ENCODE peak calls at places on chromosomes 13 and 19, in five cellular contexts. B is Caco-2, J is mucosa of descending colon, M is spleen, W is heart right ventricle. E is an unnamed sample. For H3K4me1, the result is how much of the 10 kb centered on the place peaks cover.

GRCh38 chr13:22173605-22174004 is 502.7 kb downstream of the FGF9 start:
- DNase-seq in B (no peak), J (no peak), M (no peak), W (no peak), E (no peak)

GRCh38 chr13:93862259-93862658 is 617.2 kb downstream of the DCT start:
- DNase-seq in B (no peak), J (no peak), M (no peak), W (no peak), E (no peak)

GRCh38 chr19:53521373-53522202 is 16.4 kb upstream of the ZNF331 start:
- DNase-seq in B (no peak), J (no peak), M (no peak), W (no peak), E (peak)

GRCh38 chr19:4347521-4347920 is 4.2 kb downstream of the MPND start:
- DNase-seq in B (no peak), J (no peak), M (no peak), W (no peak), E (no peak)

GRCh38 chr19:36215276-36216171 is 618 bp downstream of the ZNF146 start:
- DNase-seq in B (peak), J (no peak), M (no peak), W (no peak), E (no peak)

GRCh38 chr19:29774126-29774525 is 37.7 kb upstream of the CCNE1 start:
- DNase-seq in B (no peak), J (no peak), M (no peak), W (no peak), E (no peak)

GRCh38 chr19:10402441-10403038 is 802 bp downstream of the CDC37 start:
- DNase-seq in B (peak), J (no peak), M (no peak), W (peak), E (peak)

GRCh38 chr13:64293923-64294322 is 2878.3 kb upstream of the PCDH20 start:
- DNase-seq in B (no peak), J (no peak), M (no peak), W (no peak), E (no peak)

GRCh38 chr13:62337109-62337880 is 921.6 kb upstream of the PCDH20 start:
- DNase-seq in B (no peak), J (no peak), M (no peak), W (no peak), E (no peak)

GRCh38 chr19:19259741-19260140 is 13.4 kb downstream of the TM6SF2 start:
- DNase-seq in B (no peak), J (no peak), M (no peak), W (no peak), E (no peak)

GRCh38 chr19:19258589-19259338 is 14.3 kb downstream of the TM6SF2 start:
- DNase-seq in B (no peak), J (no peak), M (no peak), W (no peak), E (no peak)

GRCh38 chr19:19257836-19258588 is 15.1 kb downstream of the TM6SF2 start:
- DNase-seq in B (no peak), J (no peak), M (no peak), W (no peak), E (no peak)

GRCh38 chr19:19257137-19257536 is 16.0 kb downstream of the TM6SF2 start:
- DNase-seq in B (no peak), J (no peak), M (no peak), W (no peak), E (no peak)

GRCh38 chr19:19256072-19256969 is 16.8 kb downstream of the TM6SF2 start:
- DNase-seq in B (no peak), J (no peak), M (no peak), W (no peak), E (no peak)
- H3K4me1 ChIP-seq in B (under half), J (under half), M (under half), W (under half), E (under half)

GRCh38 chr19:23410155-23410554 is 14.9 kb upstream of the ZNF91 start:
- DNase-seq in B (no peak), J (no peak), M (no peak), W (no peak), E (no peak)

GRCh38 chr19:23420824-23421223 is 25.6 kb upstream of the ZNF91 start:
- DNase-seq in B (no peak), J (no peak), M (no peak), W (no peak), E (no peak)

GRCh38 chr19:23409392-23410048 is 14.2 kb upstream of the ZNF91 start:
- DNase-seq in B (no peak), J (peak), M (no peak), W (no peak), E (no peak)

GRCh38 chr19:23415561-23416191 is 20.4 kb upstream of the ZNF91 start:
- DNase-seq in B (no peak), J (peak), M (no peak), W (peak), E (no peak)

DNA sequence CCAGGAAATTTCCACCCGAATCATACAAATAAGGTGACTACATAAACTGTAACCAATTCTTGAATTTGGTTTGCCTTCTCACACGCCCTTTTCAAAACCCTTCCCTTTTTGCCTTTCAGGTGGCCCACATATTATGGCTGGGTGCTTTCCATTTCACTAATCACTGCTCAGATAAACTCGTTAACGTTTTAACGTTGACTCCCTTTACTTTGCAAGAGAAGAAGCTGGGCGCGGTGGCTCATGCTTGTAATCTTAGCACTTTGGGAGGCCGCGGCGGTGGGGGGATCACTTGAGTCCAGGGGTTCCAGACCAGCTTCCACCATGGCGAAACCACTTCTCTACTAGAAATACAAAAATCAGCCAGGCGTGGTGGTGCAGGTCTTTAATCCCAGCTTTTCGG is 19.8 kb upstream of the ZNF91 start:
- DNase-seq in B (no peak), J (peak), M (no peak), W (no peak), E (no peak)
- H3K4me3 ChIP-seq in B (no peak), J (peak), M (no peak), W (peak), E (peak)

DNA sequence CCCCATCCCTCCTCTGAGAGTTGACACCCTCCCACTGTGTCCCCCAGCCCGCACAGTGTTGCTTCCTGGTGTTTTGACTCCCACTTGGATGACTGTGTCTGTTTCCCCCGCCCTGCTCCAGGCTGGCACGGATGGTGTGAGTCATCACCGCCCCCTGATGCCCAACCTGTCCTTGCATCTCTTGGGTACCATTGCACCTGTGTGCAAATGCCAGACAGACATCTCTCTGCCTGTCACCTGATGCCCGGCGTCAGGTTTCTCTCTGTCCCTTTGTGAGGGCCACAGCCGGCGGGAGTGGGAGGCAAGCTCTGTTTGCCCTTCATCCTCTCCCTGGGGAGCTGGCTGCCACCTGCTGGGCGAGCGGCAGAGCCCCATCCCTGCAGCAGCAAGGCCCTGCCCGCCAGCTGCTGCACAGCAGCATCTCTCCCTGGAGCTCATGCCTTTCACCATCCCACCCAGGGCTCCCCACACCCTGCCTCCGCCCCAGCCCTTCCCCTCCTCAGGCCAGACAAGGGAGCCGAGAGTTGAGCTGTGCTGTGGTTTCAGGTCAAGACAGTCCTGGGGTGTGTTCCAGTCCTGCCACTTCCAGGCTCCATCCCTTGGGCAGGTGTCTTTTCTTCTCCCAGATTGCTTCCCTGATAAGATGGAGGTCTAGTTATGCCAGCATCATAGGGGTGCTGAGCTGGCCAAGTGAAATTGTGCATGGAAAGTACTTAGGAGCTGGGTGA is 29.7 kb downstream of the NKPD1 start:
- DNase-seq in B (peak), J (peak), M (no peak), W (no peak), E (no peak)
- TF ChIP-seq CTCF in B (peak), J (no peak), M (no peak), W (no peak), E (peak)

DNA sequence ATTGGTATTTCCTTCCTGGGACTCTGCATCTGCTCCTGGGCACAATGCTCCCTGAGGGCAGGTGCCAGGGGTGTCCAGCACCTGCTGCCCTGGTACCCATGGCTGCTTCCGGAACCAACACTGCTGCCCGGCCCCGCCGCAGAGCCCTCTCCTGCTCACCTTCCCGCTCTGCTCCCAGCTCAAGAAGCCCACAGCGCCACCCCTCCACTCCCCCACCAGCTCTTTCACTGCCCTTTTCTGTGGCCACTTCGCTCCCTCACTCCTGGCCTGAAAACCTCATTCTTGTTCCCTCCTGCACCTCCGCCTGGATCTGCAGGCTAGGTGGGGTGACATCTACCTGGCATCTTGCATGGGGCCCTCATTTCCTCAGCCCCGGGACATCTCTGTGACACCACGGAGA is 6.4 kb downstream of the ZNF787 start:
- DNase-seq in B (no peak), J (no peak), M (no peak), W (no peak), E (no peak)
- H3K4me1 ChIP-seq in B (under half), J (half or more), M (half or more), W (half or more), E (half or more)

GRCh38 chr13:98206946-98207345 is 29.9 kb upstream of the RNF113B start:
- DNase-seq in B (no peak), J (no peak), M (no peak), W (no peak), E (no peak)

GRCh38 chr13:98207411-98207810 is 30.3 kb upstream of the RNF113B start:
- DNase-seq in B (no peak), J (no peak), M (no peak), W (no peak), E (no peak)

GRCh38 chr13:98203641-98204326 is 26.7 kb upstream of the RNF113B start:
- DNase-seq in B (no peak), J (no peak), M (no peak), W (no peak), E (no peak)

GRCh38 chr13:98204546-98204945 is 27.5 kb upstream of the RNF113B start:
- DNase-seq in B (no peak), J (no peak), M (no peak), W (no peak), E (no peak)

DNA sequence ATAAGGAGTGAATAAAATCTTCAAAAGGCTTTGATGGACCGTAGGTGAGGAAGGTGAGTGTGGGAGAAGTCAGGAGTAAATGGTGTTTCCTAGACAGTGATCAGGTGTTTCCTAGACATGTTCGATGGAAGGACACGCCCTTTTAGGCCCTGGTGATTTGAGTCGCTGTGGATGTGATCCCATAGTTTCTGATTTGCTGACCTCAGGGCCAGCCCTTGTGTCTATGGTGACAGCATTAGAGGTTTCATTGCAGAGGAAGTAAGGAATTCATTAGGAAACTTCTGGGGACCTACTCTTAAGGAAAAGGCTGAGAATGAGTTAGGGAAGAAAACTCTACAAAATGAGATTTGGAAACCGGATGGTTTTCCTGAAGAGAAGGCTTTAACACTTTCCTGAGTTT is 31.5 kb upstream of the RNF113B start:
- DNase-seq in B (no peak), J (no peak), M (no peak), W (no peak), E (no peak)
- H3K4me3 ChIP-seq in B (no peak), J (no peak), M (no peak), W (no peak), E (no peak)

GRCh38 chr13:51829236-51829899 is 15.6 kb downstream of the TMEM272 start:
- DNase-seq in B (no peak), J (no peak), M (no peak), W (no peak), E (no peak)

GRCh38 chr13:51833980-51834379 is 11.0 kb downstream of the TMEM272 start:
- DNase-seq in B (no peak), J (no peak), M (no peak), W (no peak), E (no peak)

GRCh38 chr13:51834581-51835158 is 10.3 kb downstream of the TMEM272 start:
- DNase-seq in B (no peak), J (no peak), M (no peak), W (no peak), E (no peak)

GRCh38 chr13:51831519-51831918 is 13.5 kb downstream of the TMEM272 start:
- DNase-seq in B (no peak), J (no peak), M (no peak), W (no peak), E (no peak)

DNA sequence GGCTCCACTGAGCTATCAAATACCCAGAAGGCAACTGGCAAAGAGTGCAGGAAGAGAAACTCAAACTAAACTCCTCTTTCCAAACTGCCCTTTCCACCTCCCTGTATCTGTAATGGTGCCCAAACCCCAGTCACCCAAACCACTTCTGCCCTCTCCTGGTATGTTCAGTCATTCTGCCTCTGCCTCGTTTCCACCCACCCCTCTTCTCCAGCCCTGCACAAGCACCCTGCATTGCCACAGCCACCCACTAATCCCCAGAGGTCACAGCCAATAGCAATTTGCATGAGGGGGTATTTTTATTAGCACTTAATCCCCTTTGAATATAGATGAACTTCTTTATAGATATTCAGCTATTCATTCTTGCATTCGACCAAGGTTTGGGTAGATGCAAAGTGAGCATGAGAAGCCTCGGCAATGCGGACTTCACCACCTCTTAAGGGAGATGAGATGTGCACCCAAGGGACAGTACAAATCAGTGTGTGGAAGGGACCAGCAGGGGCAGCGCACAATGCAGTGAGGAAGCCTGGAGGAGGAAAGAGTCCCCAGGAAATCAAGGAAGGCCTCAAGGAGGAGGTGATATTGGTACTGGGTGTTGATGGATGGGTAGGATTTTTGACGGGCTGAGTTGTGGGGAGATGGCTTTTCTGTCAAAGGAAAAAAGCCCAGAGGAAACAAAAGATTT is 12.4 kb downstream of the TMEM272 start:
- DNase-seq in B (no peak), J (no peak), M (no peak), W (no peak), E (no peak)
- TF ChIP-seq CTCF in B (peak), J (no peak), M (peak), W (peak), E (peak)

GRCh38 chr19:40750285-40751064 is at the start of gene ACTMAP:
- DNase-seq in B (peak), J (peak), M (peak), W (peak), E (peak)

GRCh38 chr19:40750035-40750284 is 317 bp downstream of the ACTMAP start:
- DNase-seq in B (no peak), J (no peak), M (no peak), W (no peak), E (no peak)

GRCh38 chr19:40754611-40755247 is 3.7 kb downstream of the SNRPA start:
- DNase-seq in B (no peak), J (peak), M (no peak), W (no peak), E (no peak)

GRCh38 chr19:40747536-40747935 is 2.7 kb downstream of the ACTMAP start:
- DNase-seq in B (no peak), J (no peak), M (no peak), W (no peak), E (no peak)

GRCh38 chr19:40751065-40751923 is at the start of gene SNRPA:
- DNase-seq in B (peak), J (peak), M (peak), W (peak), E (peak)
- H3K4me1 ChIP-seq in B (under half), J (under half), M (half or more), W (half or more), E (under half)

E was measured in psoas muscle.